ENCODE peak calls at places on chromosomes 1 and 21, in six cellular contexts. W, N, B, V, H and D are unnamed samples.

GRCh38 chr1:62097464-62097863 is 97.2 kb upstream of the L1TD1 start:
- DNase-seq in B (no peak), V (no peak), N (no peak), H (no peak), W (no peak), D (no peak)

GRCh38 chr1:104878203-104878911 is 1128.7 kb downstream of the AMY1C start:
- DNase-seq in W (no peak), H (no peak), V (no peak), N (no peak), B (no peak), D (no peak)

GRCh38 chr1:87435484-87435883 is 106.8 kb downstream of the LMO4 start:
- DNase-seq in V (peak; percentile 81), W (no peak), B (no peak), N (no peak), H (peak; percentile 14), D (no peak)

GRCh38 chr21:17048974-17049373 is 463.9 kb upstream of the CXADR start:
- DNase-seq in N (no peak), H (no peak), B (no peak), W (no peak), V (no peak), D (no peak)

GRCh38 chr1:163980391-163980790 is 578.6 kb upstream of the PBX1 start:
- DNase-seq in V (no peak), B (no peak), N (no peak), H (no peak), W (no peak), D (no peak)

GRCh38 chr1:8439015-8439702 is 121.2 kb downstream of the SLC45A1 start:
- DNase-seq in H (peak; percentile 80), N (peak; percentile 91), V (peak; percentile 81), W (peak; percentile 91), B (peak; percentile 78), D (peak; percentile 52)

GRCh38 chr1:81689531-81689941 is 111.2 kb upstream of the ADGRL2 start:
- DNase-seq in N (no peak), H (peak; percentile 93), W (no peak), V (peak; percentile 83), B (no peak), D (peak; percentile 77)

GRCh38 chr1:65119951-65120350 is 28.1 kb upstream of the AK4 start:
- DNase-seq in B (no peak), H (no peak), W (no peak), N (no peak), V (no peak), D (no peak)

GRCh38 chr1:211490821-211491415 is 1.0 kb downstream of the RD3 start:
- DNase-seq in H (no peak), N (no peak), B (no peak), W (no peak), V (no peak), D (no peak)

GRCh38 chr1:44010935-44011610 is 19.7 kb downstream of the CCDC24 start:
- DNase-seq in V (no peak), W (no peak), H (no peak), B (no peak), N (no peak), D (no peak)

GRCh38 chr1:117678246-117678977 is 72.6 kb downstream of the TENT5C start:
- DNase-seq in V (no peak), H (no peak), B (no peak), W (no peak), N (peak; percentile 53), D (no peak)

GRCh38 chr21:26070822-26071425 is 99.6 kb downstream of the APP start:
- DNase-seq in B (no peak), V (peak; percentile 47), W (no peak), H (peak; percentile 66), N (no peak), D (no peak)

GRCh38 chr1:156692409-156692957 is 12.9 kb downstream of the CRABP2 start:
- DNase-seq in H (no peak), N (no peak), B (no peak), V (no peak), W (no peak), D (no peak)

GRCh38 chr1:74748962-74749361 is 16.0 kb downstream of the TYW3 start:
- DNase-seq in H (no peak), N (no peak), W (no peak), B (peak; percentile 33), V (no peak), D (no peak)

GRCh38 chr1:208160259-208160819 is 83.8 kb downstream of the PLXNA2 start:
- DNase-seq in B (no peak), H (no peak), V (peak; percentile 37), N (no peak), W (no peak), D (no peak)

GRCh38 chr21:44771896-44772525 is 29.6 kb downstream of the UBE2G2 start:
- DNase-seq in W (no peak), V (no peak), H (no peak), N (no peak), B (no peak), D (no peak)

GRCh38 chr1:11753555-11754208 is 8.3 kb upstream of the C1orf167 start:
- DNase-seq in H (no peak), B (no peak), N (no peak), V (peak; percentile 39), W (no peak), D (no peak)

GRCh38 chr1:206066479-206067171 is 13.7 kb downstream of the RHEX start:
- DNase-seq in V (no peak), N (no peak), B (peak; percentile 39), W (no peak), H (no peak), D (no peak)

GRCh38 chr1:183889095-183889494 is 84.2 kb downstream of the RGL1 start:
- DNase-seq in V (no peak), W (no peak), H (no peak), N (no peak), B (no peak), D (no peak)

GRCh38 chr1:59504281-59504680 is 207.4 kb downstream of the FGGY start:
- DNase-seq in V (no peak), H (no peak), W (no peak), B (no peak), N (no peak), D (no peak)

GRCh38 chr1:42463906-42464305 is 820 bp downstream of the CCDC30 start:
- DNase-seq in H (no peak), N (no peak), W (no peak), B (no peak), V (no peak), D (no peak)

GRCh38 chr1:219416598-219417238 is 196.2 kb downstream of the ZC3H11B start:
- DNase-seq in B (no peak), V (peak; percentile 18), H (peak; percentile 64), W (peak; percentile 60), N (no peak), D (no peak)

GRCh38 chr21:36395353-36396111 is 10.3 kb downstream of the CHAF1B start:
- DNase-seq in B (no peak), H (no peak), V (no peak), W (no peak), N (no peak), D (no peak)

GRCh38 chr21:31755027-31755426 is 23.1 kb upstream of the SCAF4 start:
- DNase-seq in N (no peak), B (no peak), H (no peak), V (no peak), W (no peak), D (no peak)

GRCh38 chr1:212012034-212012740 is 23.2 kb downstream of the INTS7 start:
- DNase-seq in W (peak; percentile 66), H (peak; percentile 73), V (peak; percentile 34), N (peak; percentile 56), B (peak; percentile 77), D (no peak)

GRCh38 chr1:116508984-116509980 is 61.5 kb downstream of the CD58 start:
- DNase-seq in H (peak; percentile 90), W (peak; percentile 69), V (peak; percentile 89), B (no peak), N (no peak), D (peak; percentile 76)

GRCh38 chr1:37670133-37670532 is 22.2 kb upstream of the CDCA8 start:
- DNase-seq in V (no peak), N (no peak), W (no peak), B (no peak), H (no peak), D (no peak)

GRCh38 chr1:45490121-45490622 is 791 bp downstream of the TESK2 start:
- DNase-seq in B (no peak), V (peak; percentile 11), H (peak; percentile 32), N (no peak), W (no peak), D (no peak)

GRCh38 chr1:94068831-94069648 is 51.9 kb downstream of the ABCA4 start:
- DNase-seq in W (no peak), B (no peak), H (peak; percentile 71), V (peak; percentile 73), N (peak; percentile 54), D (peak; percentile 36)

GRCh38 chr1:39952359-39953110 is 2.4 kb upstream of the MFSD2A start:
- DNase-seq in V (peak; percentile 21), B (no peak), H (no peak), N (no peak), W (no peak), D (no peak)

GRCh38 chr1:87560961-87561360 is 232.3 kb downstream of the LMO4 start:
- DNase-seq in B (no peak), V (peak; percentile 79), N (no peak), W (no peak), H (no peak), D (no peak)